ENCODE peak calls at places on chromosomes 6 and 20, in eight cellular contexts. A, R, D, B, Q, O, C and T are unnamed samples.

GRCh38 chr6:144644776-144645175 is 359.6 kb downstream of the UTRN start:
- DNase-seq in A (no peak), R (no peak), D (no peak), B (no peak), Q (no peak), O (no peak), C (no peak), T (no peak)

GRCh38 chr6:72739368-72739779 is 117.5 kb downstream of the KCNQ5 start:
- DNase-seq in A (no peak), R (no peak), D (no peak), B (no peak), Q (no peak), O (no peak), C (no peak), T (no peak)

GRCh38 chr6:110113989-110114388 is 65.5 kb downstream of the WASF1 start:
- DNase-seq in A (no peak), R (no peak), D (no peak), B (no peak), Q (no peak), O (no peak), C (no peak), T (no peak)

GRCh38 chr6:168232046-168232445 is 87.5 kb downstream of the DACT2 start:
- DNase-seq in A (no peak), R (no peak), D (no peak), B (no peak), Q (no peak), O (no peak), C (no peak), T (no peak)

GRCh38 chr6:14211596-14211961 is 94.0 kb downstream of the CD83 start:
- DNase-seq in A (peak), R (peak), D (no peak), B (peak), Q (no peak), O (peak), C (peak), T (no peak)

GRCh38 chr6:95209007-95209406 is 368.3 kb upstream of the MANEA start:
- DNase-seq in A (no peak), R (no peak), D (no peak), B (no peak), Q (no peak), O (no peak), C (no peak), T (no peak)

GRCh38 chr20:59835448-59836395 is 97.7 kb downstream of the SYCP2 start:
- DNase-seq in A (no peak), R (peak), D (peak), B (peak), Q (peak), O (peak), C (no peak), T (peak)

GRCh38 chr6:157438611-157439109 is 57.7 kb downstream of the ZDHHC14 start:
- DNase-seq in A (no peak), R (no peak), D (no peak), B (peak), Q (no peak), O (no peak), C (no peak), T (no peak)

GRCh38 chr20:23877524-23877923 is 2.0 kb downstream of the CST5 start:
- DNase-seq in A (no peak), R (no peak), D (no peak), B (no peak), Q (no peak), O (no peak), C (no peak), T (no peak)

GRCh38 chr6:141682391-141682790 is 450.3 kb upstream of the GJE1 start:
- DNase-seq in A (no peak), R (peak), D (no peak), B (no peak), Q (peak), O (no peak), C (no peak), T (no peak)

GRCh38 chr6:41200296-41200900 is 551 bp downstream of the TREML2 start:
- DNase-seq in A (peak), R (peak), D (no peak), B (peak), Q (peak), O (no peak), C (no peak), T (no peak)

GRCh38 chr6:106084106-106084963 is 1.8 kb upstream of the PRDM1 start:
- DNase-seq in A (no peak), R (peak), D (peak), B (peak), Q (peak), O (peak), C (peak), T (no peak)

GRCh38 chr6:53038148-53038547 is 27.1 kb upstream of the FBXO9 start:
- DNase-seq in A (no peak), R (no peak), D (peak), B (no peak), Q (no peak), O (no peak), C (no peak), T (no peak)
- TF ChIP-seq CTCF in A (no peak), R (no peak), D (no peak), B (no peak), Q (no peak), O (no peak), C (no peak), T (no peak)

GRCh38 chr6:30732237-30732943 is 10.1 kb downstream of the FLOT1 start:
- DNase-seq in A (no peak), R (no peak), D (no peak), B (no peak), Q (no peak), O (no peak), C (no peak), T (no peak)

GRCh38 chr6:30725713-30726505 is 5.8 kb downstream of the TUBB start:
- DNase-seq in A (no peak), R (peak), D (peak), B (peak), Q (peak), O (no peak), C (no peak), T (no peak)

GRCh38 chr6:30726506-30727413 is 6.6 kb downstream of the TUBB start:
- DNase-seq in A (no peak), R (no peak), D (no peak), B (no peak), Q (no peak), O (no peak), C (no peak), T (no peak)

GRCh38 chr6:30727920-30728605 is 7.9 kb downstream of the TUBB start:
- DNase-seq in A (no peak), R (peak), D (no peak), B (peak), Q (no peak), O (peak), C (no peak), T (no peak)

GRCh38 chr6:30730611-30731435 is 10.7 kb downstream of the TUBB start:
- DNase-seq in A (peak), R (peak), D (no peak), B (peak), Q (peak), O (peak), C (peak), T (no peak)
- TF ChIP-seq CTCF in A (peak), R (peak), D (peak), B (peak), Q (peak), O (peak), C (peak), T (peak)

GRCh38 chr6:37807656-37808055 is 11.9 kb upstream of the ZFAND3 start:
- DNase-seq in A (no peak), R (no peak), D (no peak), B (no peak), Q (peak), O (no peak), C (peak), T (no peak)
- TF ChIP-seq CTCF in A (no peak), R (no peak), D (peak), B (peak), Q (peak), O (no peak), C (no peak), T (no peak)

GRCh38 chr6:25619222-25619621 is 32.8 kb upstream of the SCGN start:
- DNase-seq in A (no peak), R (no peak), D (no peak), B (no peak), Q (no peak), O (no peak), C (no peak), T (no peak)

GRCh38 chr6:25613415-25613814 is 38.6 kb upstream of the SCGN start:
- DNase-seq in A (no peak), R (no peak), D (no peak), B (no peak), Q (no peak), O (no peak), C (no peak), T (no peak)

GRCh38 chr6:25612666-25613065 is 39.3 kb upstream of the SCGN start:
- DNase-seq in A (no peak), R (no peak), D (no peak), B (no peak), Q (no peak), O (no peak), C (no peak), T (no peak)

GRCh38 chr6:25617997-25618396 is 34.0 kb upstream of the SCGN start:
- DNase-seq in A (no peak), R (no peak), D (no peak), B (no peak), Q (no peak), O (no peak), C (no peak), T (no peak)

DNA sequence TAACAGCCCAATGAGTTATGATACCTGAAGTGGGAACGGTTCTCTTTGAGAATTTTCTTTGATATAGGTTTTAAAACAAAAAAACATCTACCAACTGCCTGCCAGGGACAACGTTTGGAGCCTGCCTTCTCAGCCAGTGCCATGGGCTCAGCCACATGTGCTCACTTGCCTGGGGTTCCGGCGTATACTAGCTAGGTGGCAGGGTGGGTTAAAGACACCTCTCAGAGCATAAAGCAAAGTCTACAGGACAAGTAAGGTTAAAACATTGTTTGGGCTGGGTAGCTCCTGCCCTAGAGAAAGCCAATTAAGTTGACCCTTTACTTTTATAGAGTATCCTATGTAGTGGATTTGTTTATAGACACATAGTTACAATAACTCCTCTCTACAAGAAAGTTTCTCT is 38.0 kb upstream of the SCGN start:
- DNase-seq in A (no peak), R (no peak), D (no peak), B (no peak), Q (no peak), O (no peak), C (no peak), T (no peak)
- TF ChIP-seq CTCF in A (no peak), R (no peak), D (no peak), B (no peak), Q (no peak), O (no peak), C (no peak), T (no peak)

GRCh38 chr6:154164397-154164796 is 125.4 kb downstream of the OPRM1 start:
- DNase-seq in A (no peak), R (peak), D (peak), B (peak), Q (no peak), O (peak), C (no peak), T (no peak)

GRCh38 chr6:154169193-154169847 is 130.3 kb downstream of the OPRM1 start:
- DNase-seq in A (peak), R (no peak), D (peak), B (no peak), Q (no peak), O (no peak), C (no peak), T (no peak)

GRCh38 chr6:154167163-154167562 is 128.1 kb downstream of the OPRM1 start:
- DNase-seq in A (peak), R (no peak), D (no peak), B (no peak), Q (no peak), O (no peak), C (no peak), T (no peak)

GRCh38 chr6:154165488-154165887 is 126.4 kb downstream of the OPRM1 start:
- DNase-seq in A (no peak), R (no peak), D (no peak), B (no peak), Q (no peak), O (no peak), C (no peak), T (no peak)

DNA sequence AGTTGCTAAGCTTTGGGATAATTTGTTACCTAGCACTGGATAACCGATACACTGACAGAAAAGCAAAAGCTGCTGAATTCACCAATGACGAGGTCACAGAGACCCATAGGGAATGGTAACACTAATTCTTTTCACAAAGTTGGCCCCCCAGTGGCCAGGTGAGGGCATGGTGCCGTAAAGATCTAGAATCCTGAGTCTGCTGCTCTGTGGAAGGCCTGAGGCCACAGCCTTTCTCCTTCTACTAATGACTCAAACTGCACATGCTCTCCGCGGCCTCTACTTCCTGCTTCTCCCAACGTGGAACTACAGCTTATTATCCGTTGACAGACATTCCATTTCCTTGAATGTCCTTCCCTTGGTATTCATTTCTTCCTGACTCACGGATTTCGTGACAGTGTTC is 127.1 kb downstream of the OPRM1 start:
- DNase-seq in A (peak), R (no peak), D (no peak), B (no peak), Q (no peak), O (no peak), C (no peak), T (no peak)
- TF ChIP-seq CTCF in A (no peak), R (no peak), D (no peak), B (no peak), Q (no peak), O (no peak), C (peak), T (no peak)

DNA sequence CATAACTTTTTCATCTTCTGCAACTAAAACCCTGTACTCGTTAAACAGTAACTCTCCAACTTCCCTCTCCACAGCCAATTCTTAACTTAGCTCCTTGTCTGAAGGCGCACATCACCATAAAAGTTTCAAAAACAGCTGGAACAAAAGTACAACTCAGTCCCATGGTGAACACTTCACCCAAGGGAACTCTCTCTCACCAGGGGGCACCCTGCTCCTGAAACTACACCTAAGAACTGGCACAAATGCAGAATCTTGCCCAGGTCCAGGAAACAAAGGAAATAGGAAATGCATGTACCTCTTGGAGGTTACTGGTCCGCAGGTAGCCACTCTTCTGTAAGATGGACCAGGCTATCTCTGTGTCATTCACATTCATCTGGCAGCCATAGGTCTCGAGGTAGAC is 6.6 kb downstream of the CDK5RAP1 start:
- DNase-seq in A (no peak), R (no peak), D (no peak), B (peak), Q (no peak), O (no peak), C (no peak), T (no peak)
- TF ChIP-seq CTCF in A (no peak), R (peak), D (no peak), B (peak), Q (no peak), O (no peak), C (no peak), T (peak)